ENCODE peak calls at places on chromosome 22, in ten cellular contexts. U, V, E, C, B, Q, O, A, G and H are unnamed samples.

GRCh38 chr22:44102856-44103255 is 77.9 kb upstream of the PARVG start:
- DNase-seq in U (no peak), V (no peak), E (no peak), C (no peak), B (no peak), Q (no peak), O (no peak), A (no peak), G (no peak), H (no peak)

GRCh38 chr22:30236875-30237274 is 9.7 kb downstream of the LIF start:
- DNase-seq in U (no peak), V (no peak), E (no peak), C (no peak), B (no peak), Q (no peak), O (no peak), A (no peak), G (no peak), H (no peak)

GRCh38 chr22:43901976-43902643 is 10.3 kb upstream of the PNPLA5 start:
- DNase-seq in U (peak), V (no peak), E (no peak), C (peak), B (no peak), Q (no peak), O (no peak), A (no peak), G (peak), H (no peak)

GRCh38 chr22:28773461-28773867 is 969 bp downstream of the CCDC117 start:
- DNase-seq in U (peak), V (no peak), E (no peak), C (no peak), B (peak), Q (no peak), O (no peak), A (no peak), G (peak), H (no peak)

GRCh38 chr22:40720538-40721256 is 41.4 kb downstream of the MCHR1 start:
- DNase-seq in U (peak), V (no peak), E (no peak), C (no peak), B (no peak), Q (no peak), O (no peak), A (no peak), G (no peak), H (no peak)

GRCh38 chr22:44352378-44353062 is 39.8 kb upstream of the SHISAL1 start:
- DNase-seq in U (no peak), V (no peak), E (no peak), C (no peak), B (no peak), Q (no peak), O (no peak), A (no peak), G (no peak), H (no peak)

GRCh38 chr22:30204742-30205111 is 41.8 kb downstream of the LIF start:
- DNase-seq in U (peak), V (peak), E (no peak), C (peak), B (no peak), Q (no peak), O (peak), A (no peak), G (peak), H (no peak)

GRCh38 chr22:42933783-42934144 is 76.7 kb upstream of the ARFGAP3 start:
- DNase-seq in U (peak), V (peak), E (no peak), C (peak), B (no peak), Q (no peak), O (peak), A (no peak), G (peak), H (no peak)

GRCh38 chr22:43923191-43923590 is 414 bp upstream of the PNPLA3 start:
- DNase-seq in U (peak), V (no peak), E (no peak), C (no peak), B (peak), Q (no peak), O (no peak), A (no peak), G (no peak), H (no peak)

GRCh38 chr22:47295226-47295901 is 532.9 kb downstream of the TBC1D22A start:
- DNase-seq in U (no peak), V (no peak), E (no peak), C (no peak), B (no peak), Q (no peak), O (no peak), A (no peak), G (no peak), H (no peak)

GRCh38 chr22:39151329-39151975 is 1.0 kb downstream of the CBX7 start:
- DNase-seq in U (peak), V (no peak), E (no peak), C (no peak), B (no peak), Q (no peak), O (no peak), A (no peak), G (no peak), H (no peak)

GRCh38 chr22:49627217-49628181 is 200.2 kb downstream of the BRD1 start:
- DNase-seq in U (no peak), V (no peak), E (no peak), C (no peak), B (no peak), Q (no peak), O (no peak), A (no peak), G (no peak), H (no peak)

GRCh38 chr22:26197427-26197826 is 28.2 kb downstream of the SEZ6L start:
- DNase-seq in U (no peak), V (no peak), E (no peak), C (no peak), B (no peak), Q (no peak), O (no peak), A (no peak), G (no peak), H (no peak)